ENCODE peak calls at places on chromosomes 1 and 21, in ten cellular contexts. N, W, L, F, O, S, T, K, E and P are unnamed samples.

GRCh38 chr21:45178072-45178608 is 103.8 kb downstream of the ADARB1 start:
- DNase-seq in N (no peak), W (no peak), L (no peak), F (no peak), O (no peak), S (no peak), T (no peak), K (no peak), E (no peak), P (no peak)

GRCh38 chr1:22976461-22977243 is 4.0 kb upstream of the LACTBL1 start:
- DNase-seq in N (peak; percentile 88), W (peak; percentile 74), L (peak; percentile 94), F (peak; percentile 6), O (peak; percentile 34), S (peak; percentile 83), T (peak; percentile 77), K (peak; percentile 88), E (peak; percentile 21), P (no peak)

GRCh38 chr1:60848583-60849188 is 233.7 kb upstream of the NFIA start:
- DNase-seq in N (peak; percentile 48), W (peak; percentile 30), L (peak; percentile 57), F (no peak), O (no peak), S (peak; percentile 43), T (peak; percentile 28), K (peak; percentile 34), E (no peak), P (no peak)

GRCh38 chr1:52413410-52414104 is 9.2 kb downstream of the PRPF38A start:
- DNase-seq in N (no peak), W (no peak), L (peak; percentile 31), F (no peak), O (no peak), S (no peak), T (no peak), K (no peak), E (no peak), P (no peak)

GRCh38 chr1:149848340-149848771 is 51.0 kb upstream of the BOLA1 start:
- DNase-seq in N (no peak), W (no peak), L (peak; percentile 20), F (no peak), O (no peak), S (peak; percentile 8), T (no peak), K (peak; percentile 52), E (no peak), P (no peak)

GRCh38 chr1:15351301-15351700 is 58.4 kb upstream of the EFHD2 start:
- DNase-seq in N (no peak), W (no peak), L (no peak), F (no peak), O (no peak), S (no peak), T (no peak), K (no peak), E (no peak), P (no peak)

GRCh38 chr21:26469789-26470188 is 103.3 kb downstream of the CYYR1 start:
- DNase-seq in N (no peak), W (no peak), L (peak; percentile 81), F (no peak), O (no peak), S (peak; percentile 23), T (peak; percentile 95), K (no peak), E (no peak), P (no peak)

GRCh38 chr1:170194451-170194850 is 48.7 kb downstream of the NTMT2 start:
- DNase-seq in N (no peak), W (no peak), L (peak; percentile 52), F (no peak), O (no peak), S (no peak), T (peak; percentile 25), K (no peak), E (no peak), P (no peak)

GRCh38 chr1:248471154-248471553 is 2.0 kb upstream of the OR2T3 start:
- DNase-seq in N (no peak), W (no peak), L (no peak), F (no peak), O (no peak), S (no peak), T (no peak), K (no peak), E (no peak), P (no peak)

GRCh38 chr1:181208076-181208475 is 119.6 kb downstream of the IER5 start:
- DNase-seq in N (no peak), W (no peak), L (no peak), F (no peak), O (no peak), S (no peak), T (no peak), K (no peak), E (no peak), P (no peak)

GRCh38 chr1:74995848-74996247 is 138.3 kb upstream of the LHX8 start:
- DNase-seq in N (no peak), W (no peak), L (no peak), F (no peak), O (no peak), S (no peak), T (no peak), K (no peak), E (no peak), P (no peak)

GRCh38 chr1:206513312-206514111 is 6.2 kb downstream of the RASSF5 start:
- DNase-seq in N (no peak), W (no peak), L (peak; percentile 90), F (no peak), O (no peak), S (peak; percentile 49), T (peak; percentile 90), K (peak; percentile 75), E (no peak), P (no peak)

GRCh38 chr1:47424336-47424982 is 8.4 kb downstream of the FOXE3 start:
- DNase-seq in N (peak; percentile 90), W (peak; percentile 27), L (peak; percentile 81), F (peak; percentile 2), O (no peak), S (peak; percentile 66), T (no peak), K (peak; percentile 61), E (no peak), P (no peak)

GRCh38 chr1:180901221-180901990 is 11.3 kb upstream of the KIAA1614 start:
- DNase-seq in N (no peak), W (no peak), L (no peak), F (no peak), O (no peak), S (no peak), T (no peak), K (no peak), E (no peak), P (no peak)

GRCh38 chr1:941588-942383 is 17.3 kb downstream of the NOC2L start:
- DNase-seq in N (peak; percentile 94), W (peak; percentile 64), L (peak; percentile 95), F (no peak), O (no peak), S (peak; percentile 92), T (no peak), K (peak; percentile 62), E (no peak), P (no peak)

GRCh38 chr21:15365751-15366392 is 301.1 kb upstream of the NRIP1 start:
- DNase-seq in N (peak; percentile 14), W (no peak), L (no peak), F (no peak), O (no peak), S (peak; percentile 55), T (no peak), K (no peak), E (no peak), P (no peak)

GRCh38 chr1:228017356-228018124 is 10.7 kb downstream of the WNT3A start:
- DNase-seq in N (no peak), W (no peak), L (no peak), F (no peak), O (no peak), S (no peak), T (no peak), K (no peak), E (no peak), P (no peak)

GRCh38 chr21:39633770-39634181 is 21.0 kb downstream of the B3GALT5 start:
- DNase-seq in N (no peak), W (no peak), L (peak; percentile 91), F (no peak), O (no peak), S (peak; percentile 61), T (peak; percentile 94), K (peak; percentile 22), E (no peak), P (no peak)

GRCh38 chr21:39387461-39388037 is 38.7 kb upstream of the HMGN1 start:
- DNase-seq in N (peak; percentile 93), W (peak; percentile 93), L (peak; percentile 90), F (peak; percentile 88), O (peak; percentile 91), S (peak; percentile 95), T (peak; percentile 60), K (peak; percentile 59), E (peak; percentile 95), P (peak; percentile 86)

GRCh38 chr1:225880210-225880584 is 2.0 kb downstream of the TMEM63A start:
- DNase-seq in N (no peak), W (peak; percentile 43), L (no peak), F (peak; percentile 45), O (no peak), S (no peak), T (no peak), K (no peak), E (no peak), P (no peak)

GRCh38 chr21:40227111-40227510 is 359.9 kb downstream of the PCP4 start:
- DNase-seq in N (no peak), W (no peak), L (no peak), F (no peak), O (no peak), S (no peak), T (no peak), K (no peak), E (no peak), P (no peak)

GRCh38 chr1:147504801-147505303 is 36.4 kb upstream of the BCL9 start:
- DNase-seq in N (peak; percentile 93), W (peak; percentile 88), L (peak; percentile 50), F (no peak), O (no peak), S (peak; percentile 47), T (no peak), K (peak; percentile 5), E (no peak), P (no peak)

GRCh38 chr1:109959974-109960744 is 24.4 kb upstream of the AHCYL1 start:
- DNase-seq in N (peak; percentile 87), W (peak; percentile 86), L (peak; percentile 77), F (no peak), O (no peak), S (peak; percentile 51), T (peak; percentile 33), K (peak; percentile 47), E (no peak), P (no peak)

GRCh38 chr1:114192328-114192727 is 38.7 kb upstream of the SYT6 start:
- DNase-seq in N (no peak), W (no peak), L (no peak), F (no peak), O (no peak), S (no peak), T (no peak), K (no peak), E (no peak), P (no peak)

GRCh38 chr1:77542784-77543183 is 139.7 kb downstream of the ZZZ3 start:
- DNase-seq in N (no peak), W (no peak), L (peak; percentile 75), F (no peak), O (no peak), S (no peak), T (no peak), K (no peak), E (no peak), P (no peak)

GRCh38 chr1:85495556-85495955 is 30.6 kb upstream of the DDAH1 start:
- DNase-seq in N (no peak), W (no peak), L (peak; percentile 74), F (no peak), O (no peak), S (no peak), T (no peak), K (peak; percentile 60), E (no peak), P (no peak)

GRCh38 chr1:40265298-40265697 is 7.3 kb downstream of the ZMPSTE24 start:
- DNase-seq in N (no peak), W (no peak), L (no peak), F (no peak), O (no peak), S (no peak), T (no peak), K (no peak), E (no peak), P (no peak)

GRCh38 chr1:169925505-169926482 is 32.1 kb upstream of the SCYL3 start:
- DNase-seq in N (no peak), W (peak; percentile 46), L (no peak), F (no peak), O (no peak), S (no peak), T (no peak), K (peak; percentile 76), E (no peak), P (no peak)